ENCODE peak calls at places on chromosomes 16 and 17, in four cellular contexts. One of them, this sample, is unnamed.

GRCh38 chr16:51326131-51326856 is 175.2 kb upstream of the SALL1 start:
- DNase-seq in H9: no peak
- DNase-seq in H1: no peak
- DNase-seq in neuronal stem cell: no peak
- DNase-seq in this sample: peak

GRCh38 chr16:65038125-65038524 is 83.7 kb downstream of the CDH11 start:
- DNase-seq in H9: no peak
- DNase-seq in H1: no peak
- DNase-seq in neuronal stem cell: no peak
- DNase-seq in this sample: peak

GRCh38 chr17:38861399-38861843 is 7.9 kb upstream of the RPL23 start:
- DNase-seq in H9: peak
- DNase-seq in neuronal stem cell: no peak
- DNase-seq in H1: no peak
- DNase-seq in this sample: no peak

GRCh38 chr17:63998721-63999679 is 849 bp downstream of the PRR29 start:
- DNase-seq in H1: no peak
- DNase-seq in neuronal stem cell: no peak
- DNase-seq in H9: peak
- DNase-seq in this sample: no peak

GRCh38 chr17:31405941-31406371 is 14.5 kb downstream of the RAB11FIP4 start:
- DNase-seq in H1: no peak
- DNase-seq in H9: peak
- DNase-seq in neuronal stem cell: no peak
- DNase-seq in this sample: no peak

GRCh38 chr17:49566668-49567071 is 9.0 kb upstream of the NXPH3 start:
- DNase-seq in H1: no peak
- DNase-seq in H9: no peak
- DNase-seq in neuronal stem cell: no peak
- DNase-seq in this sample: no peak

GRCh38 chr17:15309236-15309635 is 32.2 kb downstream of the TEKT3 start:
- DNase-seq in neuronal stem cell: no peak
- DNase-seq in H1: no peak
- DNase-seq in H9: no peak
- DNase-seq in this sample: no peak

GRCh38 chr17:47719411-47720152 is 13.5 kb upstream of the TBX21 start:
- DNase-seq in H1: no peak
- DNase-seq in H9: no peak
- DNase-seq in neuronal stem cell: no peak
- DNase-seq in this sample: peak

GRCh38 chr16:3401719-3402397 is 843 bp downstream of the ZNF174 start:
- DNase-seq in H9: peak
- DNase-seq in H1: no peak
- DNase-seq in neuronal stem cell: peak
- DNase-seq in this sample: peak

GRCh38 chr16:80997139-80997798 is 9.4 kb downstream of the CMC2 start:
- DNase-seq in H1: no peak
- DNase-seq in H9: no peak
- DNase-seq in neuronal stem cell: no peak
- DNase-seq in this sample: peak

GRCh38 chr17:62098623-62099231 is 33.6 kb upstream of the MED13 start:
- DNase-seq in H9: no peak
- DNase-seq in H1: no peak
- DNase-seq in neuronal stem cell: no peak
- DNase-seq in this sample: no peak

GRCh38 chr16:4982056-4982867 is 24.1 kb downstream of the SEC14L5 start:
- DNase-seq in neuronal stem cell: no peak
- DNase-seq in H1: no peak
- DNase-seq in H9: no peak
- DNase-seq in this sample: no peak

GRCh38 chr17:1050996-1051925 is 54.3 kb downstream of the TIMM22 start:
- DNase-seq in neuronal stem cell: no peak
- DNase-seq in H9: no peak
- DNase-seq in H1: no peak
- DNase-seq in this sample: peak

GRCh38 chr17:76009969-76010661 is 9.5 kb downstream of the CDK3 start:
- DNase-seq in neuronal stem cell: no peak
- DNase-seq in H1: no peak
- DNase-seq in H9: no peak
- DNase-seq in this sample: no peak

GRCh38 chr17:39547713-39548478 is 59.8 kb downstream of the NEUROD2 start:
- DNase-seq in neuronal stem cell: peak
- DNase-seq in H9: peak
- DNase-seq in H1: no peak
- DNase-seq in this sample: peak

GRCh38 chr16:72934661-72935403 is 113.1 kb downstream of the ZFHX3 start:
- DNase-seq in H1: no peak
- DNase-seq in H9: no peak
- DNase-seq in neuronal stem cell: no peak
- DNase-seq in this sample: peak

GRCh38 chr17:43125133-43125966 is at the start of gene BRCA1:
- DNase-seq in H1: peak
- DNase-seq in neuronal stem cell: peak
- DNase-seq in H9: peak
- DNase-seq in this sample: peak

GRCh38 chr17:7835818-7836595 is 2.0 kb downstream of the KDM6B start:
- DNase-seq in H1: no peak
- DNase-seq in H9: no peak
- DNase-seq in neuronal stem cell: no peak
- DNase-seq in this sample: peak

GRCh38 chr17:4789701-4789950 is 862 bp downstream of the GLTPD2 start:
- DNase-seq in neuronal stem cell: no peak
- DNase-seq in H9: no peak
- DNase-seq in H1: no peak
- DNase-seq in this sample: no peak
- H2BK12ac ChIP-seq in neuronal stem cell: peak
- H2BK12ac ChIP-seq in H9: no peak
- H2BK12ac ChIP-seq in H1: no peak
- H2BK12ac ChIP-seq in this sample: no peak

GRCh38 chr16:19804538-19805323 is 79.9 kb downstream of the GPRC5B start:
- DNase-seq in neuronal stem cell: no peak
- DNase-seq in H1: peak
- DNase-seq in H9: peak
- DNase-seq in this sample: no peak
- H2BK12ac ChIP-seq in neuronal stem cell: no peak
- H2BK12ac ChIP-seq in H1: peak
- H2BK12ac ChIP-seq in H9: no peak
- H2BK12ac ChIP-seq in this sample: no peak

DNA sequence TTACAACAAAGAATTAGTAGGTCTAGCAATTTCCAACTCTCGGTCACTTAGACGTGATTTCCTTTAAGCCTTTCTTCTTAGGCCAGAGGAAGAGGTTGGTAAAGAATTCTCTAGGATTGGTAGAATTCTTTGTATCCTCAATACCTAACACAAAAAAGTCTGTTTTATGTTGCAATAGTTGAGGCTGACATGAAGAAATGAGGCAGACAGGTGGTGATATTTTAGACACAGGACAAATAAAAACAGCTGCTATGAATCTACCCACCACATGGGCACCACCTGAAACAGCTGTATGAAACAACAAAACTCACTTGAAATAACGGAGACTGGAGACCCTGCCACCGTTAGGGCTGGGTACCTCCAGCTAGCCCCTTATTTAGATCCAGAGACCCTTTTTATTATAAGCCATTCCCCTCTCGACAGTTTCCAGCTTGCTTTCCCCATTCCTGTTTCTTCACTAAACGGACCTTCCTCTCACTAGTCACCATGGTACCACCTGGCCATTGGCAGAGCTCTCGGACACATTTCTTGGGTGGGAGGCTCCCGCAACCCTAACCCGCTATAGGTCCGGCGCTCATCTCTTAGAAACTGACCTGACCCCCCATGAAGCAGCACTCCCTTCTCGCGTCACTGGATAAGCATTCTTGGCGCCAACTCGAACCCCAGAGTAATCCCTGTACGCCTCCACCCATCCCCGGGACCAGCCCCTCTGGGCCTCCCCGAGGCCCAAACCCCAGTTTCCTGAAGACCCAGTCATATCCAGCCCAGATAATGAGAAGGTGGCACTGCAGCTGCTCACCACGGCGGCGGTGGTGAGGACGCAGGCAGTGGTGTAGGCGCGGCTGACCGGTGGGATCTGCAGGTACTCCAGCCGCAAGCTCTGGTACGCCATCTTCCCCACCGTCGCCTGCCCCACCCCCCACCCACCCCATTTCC is at the start of gene DERL2:
- DNase-seq in H9: no peak
- DNase-seq in neuronal stem cell: peak
- DNase-seq in H1: no peak
- DNase-seq in this sample: no peak
- H2BK12ac ChIP-seq in H9: peak
- H2BK12ac ChIP-seq in neuronal stem cell: no peak
- H2BK12ac ChIP-seq in H1: peak
- H2BK12ac ChIP-seq in this sample: no peak

GRCh38 chr17:28710948-28711722 is 553 bp downstream of the PROCA1 start:
- DNase-seq in H1: peak
- DNase-seq in H9: peak
- DNase-seq in neuronal stem cell: peak
- DNase-seq in this sample: peak

GRCh38 chr17:28712037-28712704 is 483 bp upstream of the PROCA1 start:
- DNase-seq in neuronal stem cell: no peak
- DNase-seq in H9: peak
- DNase-seq in H1: no peak
- DNase-seq in this sample: peak

GRCh38 chr17:28711723-28712036 is at the start of gene PROCA1:
- DNase-seq in H9: no peak
- DNase-seq in neuronal stem cell: no peak
- DNase-seq in H1: no peak
- DNase-seq in this sample: no peak

GRCh38 chr17:28714281-28714680 is 2.6 kb upstream of the PROCA1 start:
- DNase-seq in neuronal stem cell: no peak
- DNase-seq in H9: peak
- DNase-seq in H1: no peak
- DNase-seq in this sample: no peak

GRCh38 chr17:28712705-28713415 is 1.2 kb upstream of the PROCA1 start:
- DNase-seq in H9: no peak
- DNase-seq in H1: no peak
- DNase-seq in neuronal stem cell: no peak
- DNase-seq in this sample: no peak
- H2BK12ac ChIP-seq in H9: no peak
- H2BK12ac ChIP-seq in H1: peak
- H2BK12ac ChIP-seq in neuronal stem cell: peak
- H2BK12ac ChIP-seq in this sample: peak

GRCh38 chr16:70438325-70438982 is 446 bp downstream of the ST3GAL2 start:
- DNase-seq in H1: no peak
- DNase-seq in H9: no peak
- DNase-seq in neuronal stem cell: no peak
- DNase-seq in this sample: no peak

GRCh38 chr16:70437582-70438324 is 1.1 kb downstream of the ST3GAL2 start:
- DNase-seq in H9: no peak
- DNase-seq in neuronal stem cell: no peak
- DNase-seq in H1: no peak
- DNase-seq in this sample: peak

GRCh38 chr16:70437017-70437581 is 1.8 kb downstream of the ST3GAL2 start:
- DNase-seq in neuronal stem cell: no peak
- DNase-seq in H9: peak
- DNase-seq in H1: peak
- DNase-seq in this sample: peak

GRCh38 chr16:70441406-70441990 is 2.6 kb upstream of the ST3GAL2 start:
- DNase-seq in H9: no peak
- DNase-seq in H1: no peak
- DNase-seq in neuronal stem cell: no peak
- DNase-seq in this sample: peak

DNA sequence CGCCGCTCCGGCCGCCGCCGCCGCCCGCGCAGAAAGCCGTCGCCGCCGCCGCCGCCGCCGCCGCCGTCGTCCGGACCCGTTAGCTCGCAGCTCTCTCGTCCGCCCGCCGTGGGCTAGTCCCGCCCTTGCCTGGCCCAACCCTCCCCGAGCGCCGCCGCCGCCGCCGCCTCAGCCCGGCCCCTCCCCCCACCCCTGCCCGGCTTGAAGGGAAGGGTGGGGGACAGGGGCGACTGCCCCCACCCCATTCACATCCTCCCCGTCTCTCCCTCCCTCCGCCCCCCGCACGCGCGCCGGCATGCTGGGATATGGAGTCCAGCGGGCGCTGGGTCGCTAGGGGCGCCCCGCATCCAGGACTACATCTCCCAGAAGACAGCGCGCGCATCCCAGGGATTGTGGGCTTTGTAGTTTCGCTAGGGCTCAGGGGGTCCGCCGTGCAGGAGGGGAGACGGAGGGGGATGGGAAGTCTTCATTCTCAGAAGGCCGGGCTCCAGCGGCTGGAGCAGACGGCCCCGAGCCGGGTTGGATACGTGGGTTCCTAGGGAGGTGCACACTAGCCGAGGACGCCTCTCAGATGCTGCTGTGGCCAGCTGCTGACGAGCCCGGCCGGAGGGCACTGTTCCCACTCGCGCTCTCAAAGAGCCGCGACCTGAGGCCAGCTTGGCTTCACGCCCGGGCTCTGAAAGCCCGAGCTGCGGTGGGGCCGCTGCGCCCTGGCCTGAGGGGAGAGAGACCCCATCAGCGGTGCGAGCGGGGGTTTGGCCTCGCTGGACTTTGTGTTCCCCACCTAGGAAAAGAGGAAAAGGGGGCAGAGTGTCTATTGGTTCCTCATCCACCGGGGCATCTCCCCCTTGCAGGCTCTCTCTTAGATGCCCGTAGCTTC is at the start of gene ST3GAL2:
- DNase-seq in neuronal stem cell: peak
- DNase-seq in H9: peak
- DNase-seq in H1: peak
- DNase-seq in this sample: peak
- H2BK12ac ChIP-seq in neuronal stem cell: peak
- H2BK12ac ChIP-seq in H9: no peak
- H2BK12ac ChIP-seq in H1: peak
- H2BK12ac ChIP-seq in this sample: peak